ENCODE peak calls at places on chromosomes 2 and 18, in four cellular contexts. S, G, U and B are unnamed samples.

GRCh38 chr2:233772583-233772982 is 5.5 kb upstream of the MROH2A start:
- DNase-seq in S (no peak), U (no peak), G (no peak), B (no peak)

GRCh38 chr2:174760845-174761473 is 3.3 kb downstream of the CHRNA1 start:
- DNase-seq in S (no peak), U (no peak), G (no peak), B (no peak)

GRCh38 chr18:7904529-7904928 is 337.4 kb downstream of the PTPRM start:
- DNase-seq in U (no peak), S (no peak), G (no peak), B (no peak)

GRCh38 chr2:233866479-233866878 is 1.7 kb downstream of the MSL3B start:
- DNase-seq in G (no peak), U (no peak), S (no peak), B (no peak)

GRCh38 chr18:80109676-80110078 is 615 bp downstream of the ADNP2 start:
- DNase-seq in G (peak), U (peak), S (peak), B (peak)

GRCh38 chr18:21980744-21981143 is 188.6 kb upstream of the GATA6 start:
- DNase-seq in G (no peak), U (no peak), S (no peak), B (no peak)

GRCh38 chr2:190280565-190281330 is 38.9 kb downstream of the HIBCH start:
- DNase-seq in U (no peak), G (no peak), S (no peak), B (no peak)

GRCh38 chr2:150480241-150480640 is 7.2 kb downstream of the RND3 start:
- DNase-seq in S (no peak), U (no peak), G (no peak), B (no peak)

GRCh38 chr18:74546751-74547530 is 12.6 kb downstream of the CNDP1 start:
- DNase-seq in U (peak), S (peak), G (peak), B (peak)

GRCh38 chr2:216066255-216066654 is 15.4 kb downstream of the PECR start:
- DNase-seq in U (no peak), S (no peak), G (no peak), B (no peak)

GRCh38 chr2:226151157-226151556 is 648.5 kb downstream of the IRS1 start:
- DNase-seq in G (no peak), U (peak), S (no peak), B (no peak)

GRCh38 chr2:191935247-191935646 is 88.4 kb upstream of the CAVIN2 start:
- DNase-seq in S (no peak), G (no peak), U (no peak), B (no peak)

GRCh38 chr2:19833978-19834377 is 67.8 kb downstream of the TTC32 start:
- DNase-seq in S (no peak), U (no peak), G (no peak), B (no peak)

GRCh38 chr2:10449838-10450691 is 1.9 kb upstream of the ODC1 start:
- DNase-seq in U (no peak), G (peak), S (no peak), B (no peak)

GRCh38 chr2:85744771-85745601 is 8.8 kb upstream of the ATOH8 start:
- DNase-seq in G (peak), U (peak), S (peak), B (peak)

GRCh38 chr2:85578243-85579180 is 1.1 kb downstream of the VAMP8 start:
- DNase-seq in U (no peak), S (peak), G (peak), B (peak)

GRCh38 chr2:172655091-172655837 is 80.4 kb upstream of the RAPGEF4 start:
- DNase-seq in S (no peak), U (no peak), G (no peak), B (no peak)

GRCh38 chr18:59340817-59341216 is 18.2 kb downstream of the LMAN1 start:
- DNase-seq in G (no peak), S (no peak), U (no peak), B (no peak)

GRCh38 chr2:106996136-106996769 is 110.3 kb upstream of the ST6GAL2 start:
- DNase-seq in U (no peak), G (no peak), S (no peak), B (no peak)

GRCh38 chr2:24083567-24084385 is 858 bp downstream of the TP53I3 start:
- DNase-seq in G (no peak), S (peak), U (peak), B (no peak)

GRCh38 chr18:24011095-24011917 is 3.2 kb upstream of the TTC39C start:
- DNase-seq in S (no peak), G (no peak), U (no peak), B (no peak)

GRCh38 chr2:186044761-186045160 is 306.2 kb downstream of the FSIP2 start:
- DNase-seq in U (no peak), G (no peak), S (no peak), B (no peak)

GRCh38 chr2:118847447-118848172 is at the start of gene EN1:
- DNase-seq in S (no peak), G (peak), U (no peak), B (peak)

GRCh38 chr2:98216611-98217010 is 129.6 kb downstream of the VWA3B start:
- DNase-seq in G (no peak), S (no peak), U (no peak), B (no peak)

GRCh38 chr18:702957-703659 is 9.3 kb downstream of the ENOSF1 start:
- DNase-seq in U (peak), S (no peak), G (no peak), B (no peak)

GRCh38 chr2:126886201-126886905 is 12.3 kb upstream of the TEX51 start:
- DNase-seq in U (peak), S (peak), G (peak), B (peak)

GRCh38 chr2:99397251-99397920 is 60.2 kb downstream of the EIF5B start:
- DNase-seq in U (no peak), G (no peak), S (no peak), B (no peak)

GRCh38 chr2:239940861-239941570 is 84.1 kb downstream of the NDUFA10 start:
- DNase-seq in U (no peak), G (no peak), S (peak), B (peak)